ENCODE peak calls at places on chromosomes 2 and 18, in four cellular contexts. L is adipocyte; O is tibial artery; Y is stimulated activated CD4-positive, alpha-beta T cell treated with anti-CD3 and anti-CD28 coated beads, Interleukin-1b, Interleukin-23, amount 100 ng/mL, for 24 hours. W is an unnamed sample.

GRCh38 chr2:140178224-140178623 is 1398.0 kb upstream of the NXPH2 start:
- DNase-seq in L (peak), O (no peak), Y (no peak), W (no peak)

GRCh38 chr18:29840101-29840500 is 1202.4 kb downstream of the DSC3 start:
- DNase-seq in L (peak), O (no peak), Y (no peak), W (no peak)

GRCh38 chr18:80187956-80188642 is 59.2 kb downstream of the PARD6G start:
- DNase-seq in L (no peak), O (no peak), Y (no peak), W (no peak)

GRCh38 chr2:118268268-118268667 is 180.0 kb downstream of the INSIG2 start:
- DNase-seq in L (no peak), O (no peak), Y (no peak), W (no peak)

GRCh38 chr2:172086349-172087190 is 1.3 kb downstream of the DLX1 start:
- DNase-seq in L (peak), O (no peak), Y (no peak), W (no peak)

GRCh38 chr2:131044757-131045150 is 48.5 kb downstream of the FAM168B start:
- DNase-seq in L (no peak), O (no peak), Y (no peak), W (no peak)

GRCh38 chr2:133817680-133818566 is 249.7 kb upstream of the NCKAP5 start:
- DNase-seq in L (peak), O (no peak), Y (no peak), W (no peak)

GRCh38 chr2:45000921-45001628 is 8.2 kb downstream of the SIX2 start:
- DNase-seq in L (peak), O (no peak), Y (no peak), W (no peak)

GRCh38 chr2:134432438-134432883 is 178.6 kb downstream of the MGAT5 start:
- DNase-seq in L (no peak), O (no peak), Y (no peak), W (no peak)

GRCh38 chr2:28602136-28602660 is 106.3 kb downstream of the PLB1 start:
- DNase-seq in L (no peak), O (no peak), Y (no peak), W (no peak)

GRCh38 chr18:50796495-50796894 is 23.3 kb downstream of the MRO start:
- DNase-seq in L (no peak), O (no peak), Y (no peak), W (no peak)

GRCh38 chr2:225328192-225328591 is 71.3 kb upstream of the NYAP2 start:
- DNase-seq in L (peak), O (no peak), Y (no peak), W (no peak)

GRCh38 chr18:58231930-58232329 is 187.9 kb downstream of the NEDD4L start:
- DNase-seq in L (no peak), O (no peak), Y (no peak), W (no peak)

GRCh38 chr2:222978850-222979249 is 73.1 kb upstream of the KCNE4 start:
- DNase-seq in L (no peak), O (no peak), Y (no peak), W (no peak)

GRCh38 chr18:12885500-12885899 is 1.5 kb upstream of the PTPN2 start:
- DNase-seq in L (no peak), O (no peak), Y (no peak), W (no peak)

GRCh38 chr2:210546424-210547223 is 9.8 kb upstream of the CPS1 start:
- DNase-seq in L (no peak), O (no peak), Y (no peak), W (no peak)

GRCh38 chr2:9952286-9952737 is 819 bp downstream of the GRHL1 start:
- DNase-seq in L (no peak), O (no peak), Y (no peak), W (no peak)

GRCh38 chr2:46829240-46829970 is 86.2 kb downstream of the MCFD2 start:
- DNase-seq in L (no peak), O (peak), Y (no peak), W (no peak)

GRCh38 chr18:42290318-42291307 is 335.6 kb downstream of the PIK3C3 start:
- DNase-seq in L (no peak), O (no peak), Y (no peak), W (peak)

GRCh38 chr18:79826966-79827365 is 29.2 kb downstream of the KCNG2 start:
- DNase-seq in L (no peak), O (no peak), Y (no peak), W (no peak)

GRCh38 chr2:177482195-177482594 is 89.6 kb downstream of the AGPS start:
- DNase-seq in L (no peak), O (no peak), Y (no peak), W (no peak)

GRCh38 chr2:45812039-45812500 is 160.6 kb downstream of the PRKCE start:
- DNase-seq in L (peak), O (no peak), Y (no peak), W (no peak)

GRCh38 chr2:190571666-190572065 is 37.1 kb upstream of the NEMP2 start:
- DNase-seq in L (peak), O (no peak), Y (no peak), W (no peak)

GRCh38 chr2:189407161-189407943 is 33.9 kb upstream of the WDR75 start:
- DNase-seq in L (peak), O (no peak), Y (no peak), W (no peak)

GRCh38 chr2:148756292-148756975 is 111.9 kb downstream of the EPC2 start:
- DNase-seq in L (peak), O (no peak), Y (no peak), W (no peak)

GRCh38 chr18:46253498-46253897 is 149.3 kb downstream of the HAUS1 start:
- DNase-seq in L (peak), O (peak), Y (no peak), W (no peak)

GRCh38 chr18:12891561-12891960 is 7.5 kb upstream of the PTPN2 start:
- DNase-seq in L (no peak), O (no peak), Y (no peak), W (no peak)

GRCh38 chr2:133777607-133778006 is 209.3 kb upstream of the NCKAP5 start:
- DNase-seq in L (no peak), O (no peak), Y (no peak), W (no peak)

GRCh38 chr2:109582928-109583895 is 30.6 kb downstream of the SEPTIN10 start:
- DNase-seq in L (no peak), O (no peak), Y (no peak), W (no peak)

GRCh38 chr18:8367217-8367988 is 241.8 kb upstream of the RAB12 start:
- DNase-seq in L (peak), O (no peak), Y (peak), W (no peak)

W was measured in NCI-H1930.